ENCODE peak calls at places on chromosome 2, in five cellular contexts. One of them, this sample, is unnamed.

GRCh38 chr2:113901943-113902342 is 12.1 kb downstream of the ACTR3 start:
- DNase-seq in mucosa of descending colon: no peak
- DNase-seq in GM10248: peak; percentile 31
- DNase-seq in tibial artery: no peak
- DNase-seq in upper lobe of right lung: no peak
- DNase-seq in this sample: no peak

GRCh38 chr2:165707088-165707487 is 87.0 kb downstream of the GALNT3 start:
- DNase-seq in mucosa of descending colon: no peak
- DNase-seq in tibial artery: no peak
- DNase-seq in upper lobe of right lung: no peak
- DNase-seq in GM10248: no peak
- DNase-seq in this sample: no peak

GRCh38 chr2:121018136-121019057 is 266.6 kb downstream of the TFCP2L1 start:
- DNase-seq in GM10248: no peak
- DNase-seq in mucosa of descending colon: no peak
- DNase-seq in upper lobe of right lung: no peak
- DNase-seq in tibial artery: peak; percentile 81
- DNase-seq in this sample: no peak

GRCh38 chr2:235608200-235608591 is 114.4 kb downstream of the AGAP1 start:
- DNase-seq in GM10248: no peak
- DNase-seq in tibial artery: no peak
- DNase-seq in mucosa of descending colon: no peak
- DNase-seq in upper lobe of right lung: no peak
- DNase-seq in this sample: no peak

GRCh38 chr2:146143971-146144370 is 1624.1 kb upstream of the ZEB2 start:
- DNase-seq in mucosa of descending colon: no peak
- DNase-seq in GM10248: no peak
- DNase-seq in tibial artery: no peak
- DNase-seq in upper lobe of right lung: no peak
- DNase-seq in this sample: no peak

GRCh38 chr2:56654936-56655335 is 471.1 kb downstream of the CCDC85A start:
- DNase-seq in upper lobe of right lung: no peak
- DNase-seq in mucosa of descending colon: no peak
- DNase-seq in GM10248: no peak
- DNase-seq in tibial artery: no peak
- DNase-seq in this sample: no peak

GRCh38 chr2:113677327-113677726 is 50.3 kb downstream of the RABL2A start:
- DNase-seq in upper lobe of right lung: no peak
- DNase-seq in GM10248: no peak
- DNase-seq in mucosa of descending colon: no peak
- DNase-seq in tibial artery: no peak
- DNase-seq in this sample: no peak

GRCh38 chr2:223815186-223815883 is 22.0 kb downstream of the AP1S3 start:
- DNase-seq in tibial artery: no peak
- DNase-seq in upper lobe of right lung: no peak
- DNase-seq in GM10248: no peak
- DNase-seq in mucosa of descending colon: no peak
- DNase-seq in this sample: no peak

GRCh38 chr2:14011186-14011585 is 621.3 kb upstream of the LRATD1 start:
- DNase-seq in mucosa of descending colon: no peak
- DNase-seq in GM10248: no peak
- DNase-seq in tibial artery: no peak
- DNase-seq in upper lobe of right lung: no peak
- DNase-seq in this sample: no peak

GRCh38 chr2:30514134-30514860 is 67.3 kb downstream of the LCLAT1 start:
- DNase-seq in GM10248: no peak
- DNase-seq in tibial artery: no peak
- DNase-seq in mucosa of descending colon: no peak
- DNase-seq in upper lobe of right lung: no peak
- DNase-seq in this sample: no peak

GRCh38 chr2:233654501-233654900 is 17.2 kb upstream of the UGT1A9 start:
- DNase-seq in tibial artery: no peak
- DNase-seq in GM10248: no peak
- DNase-seq in upper lobe of right lung: no peak
- DNase-seq in mucosa of descending colon: no peak
- DNase-seq in this sample: no peak

GRCh38 chr2:30736461-30737325 is 70.6 kb downstream of the CAPN13 start:
- DNase-seq in mucosa of descending colon: no peak
- DNase-seq in tibial artery: peak; percentile 44
- DNase-seq in upper lobe of right lung: peak; percentile 48
- DNase-seq in GM10248: no peak
- DNase-seq in this sample: no peak

GRCh38 chr2:14417586-14417985 is 214.9 kb upstream of the LRATD1 start:
- DNase-seq in GM10248: no peak
- DNase-seq in mucosa of descending colon: no peak
- DNase-seq in tibial artery: no peak
- DNase-seq in upper lobe of right lung: no peak
- DNase-seq in this sample: no peak

GRCh38 chr2:196239622-196240587 is 68.5 kb upstream of the STK17B start:
- DNase-seq in tibial artery: peak; percentile 80
- DNase-seq in GM10248: peak; percentile 61
- DNase-seq in mucosa of descending colon: peak; percentile 87
- DNase-seq in upper lobe of right lung: peak; percentile 81
- DNase-seq in this sample: no peak

GRCh38 chr2:202269585-202269984 is 4.0 kb downstream of the NOP58 start:
- DNase-seq in tibial artery: no peak
- DNase-seq in upper lobe of right lung: no peak
- DNase-seq in GM10248: no peak
- DNase-seq in mucosa of descending colon: no peak
- DNase-seq in this sample: no peak

DNA sequence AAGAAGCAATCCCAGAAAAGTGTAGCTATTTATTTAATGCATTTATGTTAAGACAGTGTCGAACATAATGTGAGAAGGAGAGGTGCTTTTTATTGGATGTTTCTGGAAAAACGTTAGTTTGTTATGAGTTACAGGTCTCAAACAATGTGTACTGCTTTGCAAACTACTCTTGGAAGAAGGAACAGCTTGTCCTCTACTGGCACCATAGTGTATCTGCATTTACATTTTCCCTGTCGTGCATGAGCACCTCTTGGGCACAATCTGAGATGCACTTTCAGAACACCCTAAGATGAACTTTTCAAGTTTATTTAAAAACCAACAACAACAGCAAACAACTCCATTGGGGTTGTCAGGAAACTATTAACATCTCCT is 22.8 kb downstream of the CCNYL1 start:
- DNase-seq in mucosa of descending colon: no peak
- DNase-seq in upper lobe of right lung: no peak
- DNase-seq in tibial artery: no peak
- DNase-seq in GM10248: no peak
- DNase-seq in this sample: no peak
- TF ChIP-seq CTCF in mucosa of descending colon: peak; percentile 32
- TF ChIP-seq CTCF in upper lobe of right lung: peak; percentile 45
- TF ChIP-seq CTCF in tibial artery: peak; percentile 26
- TF ChIP-seq CTCF in GM10248: peak; percentile 17
- TF ChIP-seq CTCF in this sample: peak; percentile 52

DNA sequence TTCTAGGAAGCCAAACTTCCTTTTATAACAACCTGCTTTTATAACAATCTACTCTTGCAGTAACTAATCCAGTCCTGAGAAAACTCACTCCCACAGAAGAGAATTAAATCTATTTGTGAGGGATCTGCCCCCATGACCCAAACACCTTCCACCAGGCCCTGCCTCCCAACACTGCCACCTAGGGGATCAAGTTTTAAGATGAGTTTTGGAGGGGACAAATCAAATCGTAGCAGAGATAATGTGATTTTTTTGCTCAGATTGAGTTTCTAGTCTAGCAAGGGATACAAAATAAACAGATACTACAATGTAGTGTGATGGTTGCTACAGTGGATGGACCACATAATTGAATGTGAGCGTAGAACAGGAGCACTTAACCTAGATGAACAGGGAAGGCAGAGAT is 52.2 kb downstream of the NCOA1 start:
- DNase-seq in tibial artery: no peak
- DNase-seq in upper lobe of right lung: no peak
- DNase-seq in mucosa of descending colon: no peak
- DNase-seq in GM10248: no peak
- DNase-seq in this sample: no peak
- TF ChIP-seq CTCF in tibial artery: no peak
- TF ChIP-seq CTCF in upper lobe of right lung: peak; percentile 23
- TF ChIP-seq CTCF in mucosa of descending colon: no peak
- TF ChIP-seq CTCF in GM10248: no peak
- TF ChIP-seq CTCF in this sample: no peak

GRCh38 chr2:59029058-59029457 is 787.9 kb upstream of the FANCL start:
- DNase-seq in mucosa of descending colon: no peak
- DNase-seq in upper lobe of right lung: no peak
- DNase-seq in GM10248: no peak
- DNase-seq in tibial artery: no peak
- DNase-seq in this sample: no peak

GRCh38 chr2:59019551-59020164 is 778.5 kb upstream of the FANCL start:
- DNase-seq in upper lobe of right lung: no peak
- DNase-seq in tibial artery: no peak
- DNase-seq in mucosa of descending colon: no peak
- DNase-seq in GM10248: no peak
- DNase-seq in this sample: no peak

GRCh38 chr2:59027320-59027719 is 786.2 kb upstream of the FANCL start:
- DNase-seq in GM10248: no peak
- DNase-seq in mucosa of descending colon: no peak
- DNase-seq in upper lobe of right lung: no peak
- DNase-seq in tibial artery: no peak
- DNase-seq in this sample: no peak

GRCh38 chr2:59021786-59022185 is 780.7 kb upstream of the FANCL start:
- DNase-seq in mucosa of descending colon: no peak
- DNase-seq in GM10248: no peak
- DNase-seq in tibial artery: no peak
- DNase-seq in upper lobe of right lung: no peak
- DNase-seq in this sample: no peak

GRCh38 chr2:59025157-59025757 is 784.1 kb upstream of the FANCL start:
- DNase-seq in mucosa of descending colon: no peak
- DNase-seq in upper lobe of right lung: peak; percentile 72
- DNase-seq in GM10248: peak; percentile 24
- DNase-seq in tibial artery: no peak
- DNase-seq in this sample: no peak
- TF ChIP-seq CTCF in mucosa of descending colon: peak; percentile 14
- TF ChIP-seq CTCF in upper lobe of right lung: peak; percentile 66
- TF ChIP-seq CTCF in GM10248: peak; percentile 77
- TF ChIP-seq CTCF in tibial artery: peak; percentile 9
- TF ChIP-seq CTCF in this sample: peak; percentile 67

DNA sequence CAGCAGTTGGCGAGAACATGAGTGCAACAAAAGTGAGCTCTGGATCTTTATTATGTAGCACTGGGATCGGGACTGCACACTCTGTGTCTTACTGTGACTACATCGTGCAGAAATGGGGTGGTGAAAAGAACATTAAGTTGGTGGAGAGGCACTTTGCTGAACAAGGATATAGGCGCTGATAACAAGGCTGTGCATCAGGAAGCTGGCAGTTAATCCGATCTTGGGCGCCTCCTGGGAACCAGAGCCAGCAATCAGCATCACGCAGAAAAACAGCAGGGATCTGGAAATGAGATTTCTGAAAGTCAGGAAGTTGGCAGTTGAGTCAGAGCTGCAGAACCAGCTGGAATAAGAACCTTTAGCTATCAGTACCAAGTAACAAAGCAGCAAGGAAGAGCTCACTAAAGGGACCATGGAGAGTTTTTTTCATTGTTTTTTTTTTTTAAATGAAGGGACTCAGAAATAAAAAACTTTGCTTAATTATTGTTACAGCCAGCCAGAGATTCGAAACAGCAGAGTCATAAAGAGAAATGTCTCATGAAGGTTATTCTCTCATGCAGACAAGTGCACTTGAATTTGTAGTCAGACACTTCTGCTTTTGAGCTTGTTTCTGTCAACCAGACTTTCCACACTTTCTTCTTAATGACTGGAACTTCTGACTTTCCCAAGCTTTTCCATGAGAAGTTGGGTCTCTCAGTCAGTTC is 22.8 kb upstream of the MYO3B start:
- DNase-seq in tibial artery: no peak
- DNase-seq in upper lobe of right lung: no peak
- DNase-seq in mucosa of descending colon: no peak
- DNase-seq in GM10248: no peak
- DNase-seq in this sample: no peak
- TF ChIP-seq CTCF in tibial artery: no peak
- TF ChIP-seq CTCF in upper lobe of right lung: no peak
- TF ChIP-seq CTCF in mucosa of descending colon: no peak
- TF ChIP-seq CTCF in GM10248: no peak
- TF ChIP-seq CTCF in this sample: peak; percentile 23